ENCODE peak calls at places on chromosomes 3 and 15, in eight cellular contexts. One of them, this sample, is unnamed. For H3K4me1, the result is how much of the 10 kb centered on the place peaks cover.

GRCh38 chr3:124248471-124249028 is 256.6 kb upstream of the ROPN1 start:
- DNase-seq in fibroblast of lung: peak
- DNase-seq in CD8-positive, alpha-beta memory T cell: no peak
- DNase-seq in sigmoid colon: peak
- DNase-seq in PC-9: no peak
- DNase-seq in CD4-positive, CD25-positive, alpha-beta regulatory T cell: no peak
- DNase-seq in HCT116: no peak
- DNase-seq in K562: peak
- DNase-seq in this sample: no peak

GRCh38 chr3:169748670-169749069 is 16.2 kb downstream of the TERC start:
- DNase-seq in fibroblast of lung: no peak
- DNase-seq in CD8-positive, alpha-beta memory T cell: no peak
- DNase-seq in sigmoid colon: no peak
- DNase-seq in PC-9: no peak
- DNase-seq in CD4-positive, CD25-positive, alpha-beta regulatory T cell: no peak
- DNase-seq in HCT116: no peak
- DNase-seq in K562: no peak
- DNase-seq in this sample: no peak

GRCh38 chr15:89810837-89811236 is 3.8 kb downstream of the ANPEP start:
- DNase-seq in fibroblast of lung: no peak
- DNase-seq in CD8-positive, alpha-beta memory T cell: no peak
- DNase-seq in sigmoid colon: no peak
- DNase-seq in PC-9: no peak
- DNase-seq in CD4-positive, CD25-positive, alpha-beta regulatory T cell: no peak
- DNase-seq in HCT116: no peak
- DNase-seq in K562: no peak
- DNase-seq in this sample: no peak

GRCh38 chr3:145124886-145125285 is 1036.1 kb downstream of the PLOD2 start:
- DNase-seq in fibroblast of lung: no peak
- DNase-seq in CD8-positive, alpha-beta memory T cell: no peak
- DNase-seq in sigmoid colon: no peak
- DNase-seq in PC-9: no peak
- DNase-seq in CD4-positive, CD25-positive, alpha-beta regulatory T cell: no peak
- DNase-seq in HCT116: no peak
- DNase-seq in K562: no peak
- DNase-seq in this sample: no peak

GRCh38 chr15:62494144-62494543 is 329.1 kb upstream of the C2CD4B start:
- DNase-seq in fibroblast of lung: no peak
- DNase-seq in CD8-positive, alpha-beta memory T cell: no peak
- DNase-seq in sigmoid colon: no peak
- DNase-seq in PC-9: no peak
- DNase-seq in CD4-positive, CD25-positive, alpha-beta regulatory T cell: no peak
- DNase-seq in HCT116: no peak
- DNase-seq in K562: no peak
- DNase-seq in this sample: no peak

GRCh38 chr15:91291673-91292072 is 191.6 kb downstream of the SV2B start:
- DNase-seq in fibroblast of lung: no peak
- DNase-seq in CD8-positive, alpha-beta memory T cell: no peak
- DNase-seq in sigmoid colon: no peak
- DNase-seq in PC-9: no peak
- DNase-seq in CD4-positive, CD25-positive, alpha-beta regulatory T cell: no peak
- DNase-seq in HCT116: peak
- DNase-seq in K562: peak
- DNase-seq in this sample: no peak

GRCh38 chr3:66035763-66036477 is 2.8 kb downstream of the MAGI1 start:
- DNase-seq in fibroblast of lung: peak
- DNase-seq in CD8-positive, alpha-beta memory T cell: no peak
- DNase-seq in sigmoid colon: no peak
- DNase-seq in PC-9: peak
- DNase-seq in CD4-positive, CD25-positive, alpha-beta regulatory T cell: no peak
- DNase-seq in HCT116: no peak
- DNase-seq in K562: no peak
- DNase-seq in this sample: no peak

GRCh38 chr3:105829879-105830622 is 38.8 kb downstream of the CBLB start:
- DNase-seq in fibroblast of lung: peak
- DNase-seq in CD8-positive, alpha-beta memory T cell: peak
- DNase-seq in sigmoid colon: no peak
- DNase-seq in PC-9: no peak
- DNase-seq in CD4-positive, CD25-positive, alpha-beta regulatory T cell: no peak
- DNase-seq in HCT116: no peak
- DNase-seq in K562: no peak
- DNase-seq in this sample: no peak

GRCh38 chr3:10194328-10195071 is 29.8 kb downstream of the IRAK2 start:
- DNase-seq in fibroblast of lung: no peak
- DNase-seq in CD8-positive, alpha-beta memory T cell: peak
- DNase-seq in sigmoid colon: no peak
- DNase-seq in PC-9: no peak
- DNase-seq in CD4-positive, CD25-positive, alpha-beta regulatory T cell: no peak
- DNase-seq in HCT116: no peak
- DNase-seq in K562: peak
- DNase-seq in this sample: no peak

GRCh38 chr15:69629631-69630161 is 177.1 kb downstream of the RPLP1 start:
- DNase-seq in fibroblast of lung: no peak
- DNase-seq in CD8-positive, alpha-beta memory T cell: no peak
- DNase-seq in sigmoid colon: no peak
- DNase-seq in PC-9: no peak
- DNase-seq in CD4-positive, CD25-positive, alpha-beta regulatory T cell: no peak
- DNase-seq in HCT116: no peak
- DNase-seq in K562: no peak
- DNase-seq in this sample: no peak

GRCh38 chr3:6771171-6771570 is 89.7 kb upstream of the GRM7 start:
- DNase-seq in fibroblast of lung: no peak
- DNase-seq in CD8-positive, alpha-beta memory T cell: no peak
- DNase-seq in sigmoid colon: no peak
- DNase-seq in PC-9: no peak
- DNase-seq in CD4-positive, CD25-positive, alpha-beta regulatory T cell: no peak
- DNase-seq in HCT116: no peak
- DNase-seq in K562: no peak
- DNase-seq in this sample: no peak

GRCh38 chr15:80590772-80591355 is 104.2 kb upstream of the ABHD17C start:
- DNase-seq in fibroblast of lung: no peak
- DNase-seq in CD8-positive, alpha-beta memory T cell: no peak
- DNase-seq in sigmoid colon: peak
- DNase-seq in PC-9: no peak
- DNase-seq in CD4-positive, CD25-positive, alpha-beta regulatory T cell: no peak
- DNase-seq in HCT116: no peak
- DNase-seq in K562: no peak
- DNase-seq in this sample: peak

GRCh38 chr3:103295974-103296570 is 861.3 kb downstream of the ZPLD1 start:
- DNase-seq in fibroblast of lung: peak
- DNase-seq in CD8-positive, alpha-beta memory T cell: no peak
- DNase-seq in sigmoid colon: no peak
- DNase-seq in PC-9: no peak
- DNase-seq in CD4-positive, CD25-positive, alpha-beta regulatory T cell: no peak
- DNase-seq in HCT116: peak
- DNase-seq in K562: no peak
- DNase-seq in this sample: no peak

GRCh38 chr3:170840291-170840859 is 29.6 kb downstream of the RPL22L1 start:
- DNase-seq in fibroblast of lung: peak
- DNase-seq in CD8-positive, alpha-beta memory T cell: no peak
- DNase-seq in sigmoid colon: no peak
- DNase-seq in PC-9: no peak
- DNase-seq in CD4-positive, CD25-positive, alpha-beta regulatory T cell: no peak
- DNase-seq in HCT116: no peak
- DNase-seq in K562: no peak
- DNase-seq in this sample: no peak

GRCh38 chr15:36468746-36469145 is 110.7 kb upstream of the CDIN1 start:
- DNase-seq in fibroblast of lung: peak
- DNase-seq in CD8-positive, alpha-beta memory T cell: no peak
- DNase-seq in sigmoid colon: no peak
- DNase-seq in PC-9: no peak
- DNase-seq in CD4-positive, CD25-positive, alpha-beta regulatory T cell: no peak
- DNase-seq in HCT116: no peak
- DNase-seq in K562: no peak
- DNase-seq in this sample: no peak

GRCh38 chr3:193301441-193301840 is 60.4 kb downstream of the PLAAT1 start:
- DNase-seq in fibroblast of lung: peak
- DNase-seq in CD8-positive, alpha-beta memory T cell: no peak
- DNase-seq in sigmoid colon: no peak
- DNase-seq in PC-9: no peak
- DNase-seq in CD4-positive, CD25-positive, alpha-beta regulatory T cell: no peak
- DNase-seq in HCT116: peak
- DNase-seq in K562: no peak
- DNase-seq in this sample: no peak

GRCh38 chr3:194270627-194271458 is 80.3 kb downstream of the CPN2 start:
- DNase-seq in fibroblast of lung: peak
- DNase-seq in CD8-positive, alpha-beta memory T cell: no peak
- DNase-seq in sigmoid colon: peak
- DNase-seq in PC-9: peak
- DNase-seq in CD4-positive, CD25-positive, alpha-beta regulatory T cell: no peak
- DNase-seq in HCT116: peak
- DNase-seq in K562: no peak
- DNase-seq in this sample: peak

GRCh38 chr3:125278155-125278554 is 65.6 kb upstream of the SLC12A8 start:
- DNase-seq in fibroblast of lung: peak
- DNase-seq in CD8-positive, alpha-beta memory T cell: no peak
- DNase-seq in sigmoid colon: no peak
- DNase-seq in PC-9: no peak
- DNase-seq in CD4-positive, CD25-positive, alpha-beta regulatory T cell: no peak
- DNase-seq in HCT116: no peak
- DNase-seq in K562: no peak
- DNase-seq in this sample: no peak
- H3K4me1 ChIP-seq in fibroblast of lung: under half
- H3K4me1 ChIP-seq in CD8-positive, alpha-beta memory T cell: under half
- H3K4me1 ChIP-seq in sigmoid colon: under half
- H3K4me1 ChIP-seq in PC-9: under half
- H3K4me1 ChIP-seq in CD4-positive, CD25-positive, alpha-beta regulatory T cell: under half
- H3K4me1 ChIP-seq in HCT116: under half
- H3K4me1 ChIP-seq in K562: under half
- H3K4me1 ChIP-seq in this sample: under half

DNA sequence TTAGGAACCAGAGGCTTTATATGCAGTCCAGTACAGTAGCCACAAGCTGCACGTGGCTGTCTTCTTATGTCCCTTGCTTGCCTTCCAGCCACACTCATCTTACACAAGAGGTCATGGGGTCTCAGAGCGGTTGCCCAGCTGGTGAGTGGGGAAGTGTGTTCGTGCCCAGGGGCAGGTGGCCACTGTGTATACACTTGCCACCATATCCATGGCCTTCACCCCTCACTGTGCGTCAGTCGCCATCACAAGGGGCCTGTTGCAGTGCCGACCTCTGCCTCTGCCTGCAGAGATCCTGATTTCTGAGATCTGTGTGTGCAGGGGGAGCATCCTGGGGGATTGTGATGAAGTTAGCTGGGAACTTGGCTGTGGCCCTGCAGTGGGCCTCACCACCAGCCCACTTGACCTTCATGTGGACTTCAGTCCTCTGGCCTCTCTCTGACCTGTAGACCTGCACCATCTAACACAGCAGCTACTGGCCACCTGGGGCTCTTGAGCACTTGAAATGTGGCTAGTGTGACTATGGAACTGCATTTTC is 43.1 kb upstream of the SACM1L start:
- DNase-seq in fibroblast of lung: no peak
- DNase-seq in CD8-positive, alpha-beta memory T cell: no peak
- DNase-seq in sigmoid colon: no peak
- DNase-seq in PC-9: no peak
- DNase-seq in CD4-positive, CD25-positive, alpha-beta regulatory T cell: no peak
- DNase-seq in HCT116: no peak
- DNase-seq in K562: no peak
- DNase-seq in this sample: no peak
- H3K4me1 ChIP-seq in fibroblast of lung: under half
- H3K4me1 ChIP-seq in CD8-positive, alpha-beta memory T cell: under half
- H3K4me1 ChIP-seq in sigmoid colon: under half
- H3K4me1 ChIP-seq in PC-9: half or more
- H3K4me1 ChIP-seq in CD4-positive, CD25-positive, alpha-beta regulatory T cell: under half
- H3K4me1 ChIP-seq in HCT116: under half
- H3K4me1 ChIP-seq in K562: under half
- H3K4me1 ChIP-seq in this sample: under half

GRCh38 chr3:184546252-184546651 is 15.3 kb upstream of the EPHB3 start:
- DNase-seq in fibroblast of lung: no peak
- DNase-seq in CD8-positive, alpha-beta memory T cell: no peak
- DNase-seq in sigmoid colon: peak
- DNase-seq in PC-9: no peak
- DNase-seq in CD4-positive, CD25-positive, alpha-beta regulatory T cell: no peak
- DNase-seq in HCT116: no peak
- DNase-seq in K562: no peak
- DNase-seq in this sample: no peak
- H3K4me1 ChIP-seq in fibroblast of lung: under half
- H3K4me1 ChIP-seq in CD8-positive, alpha-beta memory T cell: under half
- H3K4me1 ChIP-seq in sigmoid colon: under half
- H3K4me1 ChIP-seq in PC-9: under half
- H3K4me1 ChIP-seq in CD4-positive, CD25-positive, alpha-beta regulatory T cell: under half
- H3K4me1 ChIP-seq in HCT116: under half
- H3K4me1 ChIP-seq in K562: under half
- H3K4me1 ChIP-seq in this sample: under half

GRCh38 chr3:16401273-16401672 is 112.2 kb downstream of the RFTN1 start:
- DNase-seq in fibroblast of lung: no peak
- DNase-seq in CD8-positive, alpha-beta memory T cell: no peak
- DNase-seq in sigmoid colon: no peak
- DNase-seq in PC-9: no peak
- DNase-seq in CD4-positive, CD25-positive, alpha-beta regulatory T cell: no peak
- DNase-seq in HCT116: no peak
- DNase-seq in K562: no peak
- DNase-seq in this sample: no peak

GRCh38 chr3:16402451-16402850 is 111.0 kb downstream of the RFTN1 start:
- DNase-seq in fibroblast of lung: peak
- DNase-seq in CD8-positive, alpha-beta memory T cell: no peak
- DNase-seq in sigmoid colon: no peak
- DNase-seq in PC-9: no peak
- DNase-seq in CD4-positive, CD25-positive, alpha-beta regulatory T cell: no peak
- DNase-seq in HCT116: no peak
- DNase-seq in K562: no peak
- DNase-seq in this sample: no peak

GRCh38 chr3:16399473-16399872 is 114.0 kb downstream of the RFTN1 start:
- DNase-seq in fibroblast of lung: peak
- DNase-seq in CD8-positive, alpha-beta memory T cell: no peak
- DNase-seq in sigmoid colon: no peak
- DNase-seq in PC-9: no peak
- DNase-seq in CD4-positive, CD25-positive, alpha-beta regulatory T cell: no peak
- DNase-seq in HCT116: no peak
- DNase-seq in K562: no peak
- DNase-seq in this sample: no peak

GRCh38 chr3:16398542-16399126 is 114.9 kb downstream of the RFTN1 start:
- DNase-seq in fibroblast of lung: no peak
- DNase-seq in CD8-positive, alpha-beta memory T cell: no peak
- DNase-seq in sigmoid colon: no peak
- DNase-seq in PC-9: no peak
- DNase-seq in CD4-positive, CD25-positive, alpha-beta regulatory T cell: no peak
- DNase-seq in HCT116: no peak
- DNase-seq in K562: no peak
- DNase-seq in this sample: no peak

GRCh38 chr3:16400143-16400935 is 113.2 kb downstream of the RFTN1 start:
- DNase-seq in fibroblast of lung: no peak
- DNase-seq in CD8-positive, alpha-beta memory T cell: no peak
- DNase-seq in sigmoid colon: no peak
- DNase-seq in PC-9: no peak
- DNase-seq in CD4-positive, CD25-positive, alpha-beta regulatory T cell: no peak
- DNase-seq in HCT116: no peak
- DNase-seq in K562: no peak
- DNase-seq in this sample: no peak
- H3K4me1 ChIP-seq in fibroblast of lung: under half
- H3K4me1 ChIP-seq in CD8-positive, alpha-beta memory T cell: under half
- H3K4me1 ChIP-seq in sigmoid colon: under half
- H3K4me1 ChIP-seq in PC-9: under half
- H3K4me1 ChIP-seq in CD4-positive, CD25-positive, alpha-beta regulatory T cell: under half
- H3K4me1 ChIP-seq in HCT116: under half
- H3K4me1 ChIP-seq in K562: under half
- H3K4me1 ChIP-seq in this sample: under half

This sample was measured in RWPE2.